ENCODE peak calls at places on chromosomes 11 and 22, in five cellular contexts. U is neural progenitor cell; R is NCI-H187 treated with DMSO at 0.1 percent for 48 hours; T is NCI-H460; J is activated naive CD4-positive, alpha-beta T cell treated with anti-CD3 and anti-CD28 coated beads, Interleukin-2, amount 10 ng/mL, durations not matched to agents 7 days and 5 days. D is an unnamed sample.

GRCh38 chr11:110797453-110797852 is 85.2 kb upstream of the ARHGAP20 start:
- DNase-seq in J (no peak), U (no peak), T (no peak), R (no peak), D (no peak)

GRCh38 chr11:75325713-75326438 is 25.6 kb downstream of the ARRB1 start:
- DNase-seq in R (no peak), T (peak), J (peak), U (no peak), D (no peak)

GRCh38 chr22:28246392-28246791 is 327.3 kb upstream of the PITPNB start:
- DNase-seq in R (no peak), T (no peak), U (no peak), J (no peak), D (no peak)

GRCh38 chr22:38982008-38982927 is at the start of gene APOBEC3B:
- DNase-seq in R (no peak), J (peak), U (peak), T (peak), D (peak)

GRCh38 chr11:48025293-48025982 is 45.1 kb downstream of the PTPRJ start:
- DNase-seq in J (no peak), T (no peak), U (peak), R (no peak), D (no peak)

GRCh38 chr11:1351278-1351937 is 38.3 kb upstream of the BRSK2 start:
- DNase-seq in J (no peak), U (no peak), T (peak), R (no peak), D (no peak)

GRCh38 chr22:30694171-30694637 is 470 bp upstream of the OSBP2 start:
- DNase-seq in R (no peak), J (peak), T (no peak), U (peak), D (peak)

GRCh38 chr11:95412074-95412473 is 181.1 kb upstream of the SESN3 start:
- DNase-seq in T (no peak), J (no peak), R (no peak), U (no peak), D (no peak)

GRCh38 chr22:37716708-37717107 is 19.9 kb downstream of the TRIOBP start:
- DNase-seq in R (no peak), U (no peak), J (no peak), T (no peak), D (no peak)

GRCh38 chr22:19849800-19850481 is 4.7 kb downstream of the GNB1L start:
- DNase-seq in U (no peak), R (no peak), T (no peak), J (no peak), D (no peak)

GRCh38 chr11:64826578-64827450 is 16.5 kb upstream of the MEN1 start:
- DNase-seq in T (no peak), U (no peak), R (no peak), J (no peak), D (no peak)

GRCh38 chr11:41237386-41237785 is 222.1 kb downstream of the LRRC4C start:
- DNase-seq in J (no peak), U (peak), R (no peak), T (no peak), D (no peak)

GRCh38 chr22:17921871-17922821 is 102.2 kb downstream of the MICAL3 start:
- DNase-seq in U (peak), T (no peak), J (no peak), R (no peak), D (no peak)

GRCh38 chr11:66643745-66644437 is 5.4 kb downstream of the RBM4 start:
- DNase-seq in U (no peak), R (no peak), T (no peak), J (no peak), D (no peak)

GRCh38 chr11:12318791-12319733 is 58.3 kb upstream of the PARVA start:
- DNase-seq in U (no peak), J (no peak), R (peak), T (no peak), D (peak)

GRCh38 chr11:65493367-65494176 is 5.3 kb upstream of the MALAT1 start:
- DNase-seq in T (peak), R (no peak), U (peak), J (no peak), D (peak)

GRCh38 chr11:60878245-60879101 is 11.1 kb downstream of the ZP1 start:
- DNase-seq in U (no peak), T (no peak), J (no peak), R (no peak), D (no peak)

GRCh38 chr11:79762271-79762935 is 321.6 kb upstream of the TENM4 start:
- DNase-seq in R (no peak), J (no peak), T (no peak), U (peak), D (no peak)

GRCh38 chr11:1559103-1559951 is 12.7 kb downstream of the DUSP8 start:
- DNase-seq in J (no peak), T (peak), R (no peak), U (peak), D (peak)

GRCh38 chr11:8809605-8810272 is 101.2 kb upstream of the AKIP1 start:
- DNase-seq in U (peak), T (no peak), R (no peak), J (no peak), D (no peak)

GRCh38 chr11:64253481-64253880 is 2.2 kb downstream of the PLCB3 start:
- DNase-seq in T (no peak), J (no peak), U (no peak), R (no peak), D (no peak)

GRCh38 chr22:36940676-36941075 is 27.2 kb downstream of the CSF2RB start:
- DNase-seq in T (no peak), J (peak), R (no peak), U (no peak), D (no peak)

GRCh38 chr11:12643029-12643428 is 31.2 kb upstream of the TEAD1 start:
- DNase-seq in J (no peak), U (no peak), T (no peak), R (no peak), D (no peak)

GRCh38 chr11:17476317-17477083 is at the start of gene ABCC8:
- DNase-seq in J (peak), U (peak), T (no peak), R (no peak), D (no peak)

GRCh38 chr22:35955546-35955945 is 73.1 kb downstream of the RBFOX2 start:
- DNase-seq in U (no peak), T (no peak), J (no peak), R (no peak), D (no peak)

GRCh38 chr22:19912236-19912999 is 29.2 kb upstream of the COMT start:
- DNase-seq in U (peak), R (no peak), T (no peak), J (no peak), D (no peak)

GRCh38 chr22:42179616-42180015 is 49.0 kb upstream of the CYP2D6 start:
- DNase-seq in U (no peak), R (no peak), T (no peak), J (no peak), D (no peak)

GRCh38 chr22:19990609-19991394 is 25.8 kb downstream of the ARVCF start:
- DNase-seq in R (no peak), U (no peak), T (no peak), J (no peak), D (no peak)

GRCh38 chr11:124887667-124888013 is 10.0 kb downstream of the ROBO4 start:
- DNase-seq in U (no peak), T (no peak), J (no peak), R (no peak), D (no peak)